ENCODE peak calls at places on chromosomes 4 and X, in four cellular contexts. V is upper lobe of right lung, Y is brain microvascular endothelial cell, P is tibial artery. N is an unnamed sample.

GRCh38 chrX:56728752-56729151 is 291 bp upstream of the NBDY start:
- DNase-seq in V (no peak), Y (peak; percentile 8), P (no peak), N (no peak)

GRCh38 chr4:105631818-105632400 is 76.6 kb downstream of the INTS12 start:
- DNase-seq in V (no peak), Y (no peak), P (no peak), N (no peak)

GRCh38 chr4:1597021-1597931 is 86.8 kb downstream of the FAM53A start:
- DNase-seq in V (peak; percentile 53), Y (no peak), P (no peak), N (no peak)

GRCh38 chr4:89509708-89510269 is 202.2 kb upstream of the GPRIN3 start:
- DNase-seq in V (no peak), Y (peak; percentile 16), P (no peak), N (no peak)

GRCh38 chr4:3238721-3239120 is 10.2 kb upstream of the MSANTD1 start:
- DNase-seq in V (no peak), Y (no peak), P (no peak), N (no peak)

GRCh38 chr4:10082459-10083272 is 33.9 kb downstream of the WDR1 start:
- DNase-seq in V (peak; percentile 49), Y (no peak), P (peak; percentile 14), N (no peak)

GRCh38 chrX:110852180-110852579 is 56.6 kb upstream of the CHRDL1 start:
- DNase-seq in V (no peak), Y (no peak), P (no peak), N (peak; percentile 11)

GRCh38 chrX:124791492-124792095 is 445.2 kb downstream of the SH2D1A start:
- DNase-seq in V (no peak), Y (no peak), P (no peak), N (no peak)

GRCh38 chr4:152289963-152290362 is 245.9 kb downstream of the FBXW7 start:
- DNase-seq in V (no peak), Y (no peak), P (no peak), N (no peak)

GRCh38 chrX:1466232-1466661 is 13.5 kb upstream of the ASMTL start:
- DNase-seq in V (peak; percentile 58), Y (no peak), P (peak; percentile 9), N (no peak)

GRCh38 chr4:32192363-32192762 is 1472.2 kb downstream of the PCDH7 start:
- DNase-seq in V (no peak), Y (no peak), P (no peak), N (no peak)

GRCh38 chrX:9851890-9852289 is 65.7 kb downstream of the SHROOM2 start:
- DNase-seq in V (no peak), Y (no peak), P (no peak), N (no peak)

DNA sequence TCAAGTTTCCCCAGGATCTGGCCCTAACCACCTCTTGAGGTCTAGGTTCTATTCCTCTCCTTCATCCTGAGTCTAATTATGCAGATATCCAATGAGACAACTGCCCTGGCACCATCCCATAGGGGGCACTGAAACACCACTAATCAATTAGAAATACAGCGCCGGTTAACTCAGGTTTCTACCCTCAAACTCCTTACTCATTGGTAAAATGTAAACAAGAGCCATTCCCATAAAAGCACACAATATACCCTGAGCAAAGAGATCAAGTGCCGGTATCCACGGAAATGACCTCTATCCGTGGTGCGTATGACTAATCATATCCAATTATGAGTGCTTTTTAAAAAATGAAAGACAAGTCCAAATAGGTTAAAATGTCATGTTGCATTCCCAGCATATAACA is 141.3 kb downstream of the MAML3 start:
- DNase-seq in V (no peak), Y (peak; percentile 89), P (peak; percentile 58), N (peak; percentile 75)
- TF ChIP-seq CTCF in V (peak; percentile 66), Y (peak; percentile 85), P (peak; percentile 42), N (no peak)

DNA sequence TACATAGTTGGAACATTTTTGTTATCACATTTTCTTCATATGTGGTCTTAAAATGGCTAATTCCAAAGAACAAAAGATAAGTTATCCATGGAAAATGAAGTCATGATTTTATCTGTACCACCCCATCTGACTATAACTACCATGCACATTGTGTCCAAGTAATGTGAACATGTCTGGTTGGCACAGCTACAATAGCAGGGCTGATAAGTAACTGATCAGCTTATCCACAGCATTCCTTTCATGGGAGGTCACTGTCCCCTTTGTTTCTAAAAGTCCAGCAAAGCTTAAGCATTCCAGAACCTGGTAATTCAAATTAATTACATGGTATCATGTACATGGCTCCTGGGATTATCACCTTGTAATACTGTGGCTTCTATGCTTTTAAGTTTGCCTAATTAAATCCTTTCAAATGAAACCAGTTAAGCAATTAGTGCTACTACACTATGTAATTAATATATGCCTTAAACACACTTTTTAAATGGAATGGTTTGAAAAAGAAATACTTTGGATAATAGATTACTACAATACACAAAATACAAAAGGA is 21.1 kb upstream of the SORBS2 start:
- DNase-seq in V (no peak), Y (peak; percentile 87), P (no peak), N (no peak)
- H3K27ac ChIP-seq in V (no peak overlapping the region), Y (peak overlapping the region; percentile 11), P (no peak overlapping the region), N (no peak overlapping the region)

GRCh38 chr4:103892616-103893015 is 172.8 kb upstream of the TACR3 start:
- DNase-seq in V (no peak), Y (no peak), P (no peak), N (no peak)

GRCh38 chr4:103885152-103885551 is 165.4 kb upstream of the TACR3 start:
- DNase-seq in V (no peak), Y (no peak), P (no peak), N (no peak)

DNA sequence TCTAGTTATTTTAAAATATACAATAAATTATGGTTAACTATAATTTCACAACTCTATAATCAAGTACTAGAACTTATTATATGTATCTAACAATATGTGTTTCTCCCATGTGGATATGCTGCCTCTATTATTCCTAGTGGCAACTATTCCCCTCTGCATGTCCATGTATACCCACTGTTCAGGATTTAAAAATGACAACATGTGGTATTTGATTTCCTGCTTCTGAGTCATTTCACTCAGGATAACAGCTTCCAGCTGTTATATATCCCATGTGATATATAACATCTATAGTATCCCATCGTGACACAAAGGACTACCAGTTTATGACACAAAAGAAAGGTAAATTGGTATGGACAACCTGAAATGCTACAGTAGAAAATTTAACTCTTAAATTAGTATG is 167.4 kb upstream of the TACR3 start:
- DNase-seq in V (no peak), Y (no peak), P (no peak), N (no peak)
- TF ChIP-seq CTCF in V (no peak), Y (no peak), P (no peak), N (no peak)

DNA sequence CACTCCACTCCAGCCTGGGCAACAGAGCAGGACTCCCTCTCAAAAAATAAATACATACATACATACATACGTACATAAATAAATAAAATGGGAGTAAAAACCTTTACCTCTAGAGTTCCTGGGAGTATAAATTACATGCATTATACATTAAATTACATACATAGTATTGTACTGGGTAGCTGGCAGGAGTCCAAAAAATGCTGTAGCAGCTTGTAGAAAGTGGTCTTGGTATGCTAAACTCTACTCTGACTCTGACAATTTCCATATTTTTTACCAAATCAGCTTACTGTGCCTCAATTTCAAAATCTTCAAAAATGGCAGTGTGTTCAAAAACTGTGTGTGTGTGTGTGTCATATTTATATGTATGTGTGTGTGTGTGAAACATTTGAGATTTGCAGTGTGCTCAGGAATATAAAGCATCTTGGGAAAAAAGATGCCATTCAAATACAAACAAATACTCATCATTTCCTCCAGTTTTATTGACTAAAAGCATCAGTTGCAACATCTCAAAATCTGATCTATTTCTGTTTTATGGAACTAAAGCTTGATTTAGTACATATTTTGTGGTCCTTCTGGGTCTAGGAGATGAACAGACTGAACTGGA is 171.7 kb downstream of the SHROOM3 start:
- DNase-seq in V (no peak), Y (no peak), P (no peak), N (no peak)
- H3K27ac ChIP-seq in V (no peak overlapping the region), Y (no peak overlapping the region), P (peak overlapping the region; percentile 84), N (no peak overlapping the region)

GRCh38 chr4:53653484-53654053 is 62.3 kb upstream of the LNX1 start:
- DNase-seq in V (no peak), Y (peak; percentile 2), P (no peak), N (no peak)

GRCh38 chr4:53659112-53659511 is 67.8 kb upstream of the LNX1 start:
- DNase-seq in V (no peak), Y (no peak), P (no peak), N (no peak)

GRCh38 chr4:53654300-53654758 is 63.0 kb upstream of the LNX1 start:
- DNase-seq in V (no peak), Y (no peak), P (no peak), N (no peak)

GRCh38 chr4:53658029-53658428 is 66.7 kb upstream of the LNX1 start:
- DNase-seq in V (no peak), Y (no peak), P (no peak), N (no peak)

DNA sequence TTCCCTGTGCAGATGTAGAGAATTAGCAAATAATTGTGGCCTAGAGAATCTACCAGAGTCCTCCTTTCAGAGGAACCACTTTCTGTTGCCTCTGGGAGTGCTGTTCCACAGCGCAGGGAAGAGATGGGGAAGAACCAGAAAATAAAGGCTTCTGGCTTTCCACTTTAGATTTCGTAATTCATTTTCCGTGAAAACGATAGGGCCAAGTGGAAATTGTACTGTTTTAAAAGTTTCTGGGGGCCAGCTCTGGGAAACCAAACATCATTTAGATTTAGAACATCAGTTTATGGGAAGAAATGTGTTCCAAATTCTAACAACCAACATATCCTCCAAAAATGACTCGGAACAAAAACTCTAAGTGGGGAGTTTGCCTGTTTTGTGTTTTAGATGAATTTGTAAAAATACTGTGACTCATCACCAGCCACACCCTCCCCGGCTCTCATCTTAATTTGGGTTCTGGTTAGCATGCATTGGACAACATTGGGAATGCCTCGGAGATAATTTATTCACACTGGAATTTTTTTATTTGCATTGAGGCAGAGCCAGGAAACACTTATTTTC is 65.2 kb upstream of the LNX1 start:
- DNase-seq in V (no peak), Y (no peak), P (peak; percentile 61), N (no peak)
- TF ChIP-seq CTCF in V (peak; percentile 49), Y (peak; percentile 74), P (peak; percentile 46), N (no peak)

GRCh38 chr4:163697121-163697520 is 202.6 kb downstream of the TMA16 start:
- DNase-seq in V (no peak), Y (peak; percentile 63), P (no peak), N (peak; percentile 40)

GRCh38 chr4:163701915-163702314 is 207.4 kb downstream of the TMA16 start:
- DNase-seq in V (no peak), Y (peak; percentile 78), P (no peak), N (no peak)

GRCh38 chr4:163707873-163708272 is 213.4 kb downstream of the TMA16 start:
- DNase-seq in V (no peak), Y (no peak), P (no peak), N (no peak)

GRCh38 chr4:163702736-163703135 is 208.2 kb downstream of the TMA16 start:
- DNase-seq in V (no peak), Y (no peak), P (no peak), N (no peak)
- H3K27ac ChIP-seq in V (no peak overlapping the region), Y (no peak overlapping the region), P (no peak overlapping the region), N (no peak overlapping the region)

GRCh38 chr4:103032575-103032974 is 13.1 kb upstream of the SLC9B1 start:
- DNase-seq in V (no peak), Y (peak; percentile 29), P (no peak), N (peak; percentile 12)
- TF ChIP-seq CTCF in V (no peak), Y (peak; percentile 83), P (no peak), N (no peak)

GRCh38 chrX:109733658-109734022 is 583 bp upstream of the ACSL4 start:
- DNase-seq in V (no peak), Y (no peak), P (no peak), N (no peak)
- H3K27ac ChIP-seq in V (peak overlapping the region; percentile 82), Y (peak overlapping the region; percentile 95), P (peak overlapping the region; percentile 89), N (peak overlapping the region; percentile 88)

GRCh38 chrX:137519459-137519858 is 46.5 kb upstream of the ZIC3 start:
- DNase-seq in V (no peak), Y (no peak), P (no peak), N (no peak)
- TF ChIP-seq CTCF in V (no peak), Y (no peak), P (no peak), N (no peak)

N was measured in RWPE1.